ENCODE peak calls at places on chromosomes 13 and 19, in four cellular contexts. O is fibroblast of pulmonary artery, S is mammary epithelial cell, U is fibroblast of lung. M is an unnamed sample.
A peak's percentile ranks its signal among the peaks of the same experiment; 100 is the strongest.

GRCh38 chr19:49338691-49339363 is 3.6 kb downstream of the CD37 start:
- DNase-seq in O (peak; percentile 44), U (peak; percentile 19), S (peak; percentile 78), M (peak; percentile 19)

GRCh38 chr13:27960362-27961226 is 8.5 kb downstream of the CDX2 start:
- DNase-seq in S (peak; percentile 50), U (peak; percentile 13), O (peak; percentile 31), M (peak; percentile 8)

GRCh38 chr19:3055741-3056453 is 6.4 kb downstream of the TLE5 start:
- DNase-seq in S (peak; percentile 92), O (no peak), U (no peak), M (no peak)

GRCh38 chr13:40552895-40553294 is 113.5 kb downstream of the FOXO1 start:
- DNase-seq in S (no peak), O (no peak), U (no peak), M (no peak)

GRCh38 chr19:29285878-29286277 is 72.9 kb upstream of the UQCRFS1 start:
- DNase-seq in O (no peak), U (no peak), S (no peak), M (no peak)

GRCh38 chr19:5826531-5827341 is 12.8 kb downstream of the FUT6 start:
- DNase-seq in S (no peak), O (peak; percentile 25), U (peak; percentile 31), M (peak; percentile 44)

GRCh38 chr19:56538761-56539263 is at the start of gene ZFP28:
- DNase-seq in S (no peak), U (no peak), O (no peak), M (no peak)

GRCh38 chr19:46493236-46494114 is 2.2 kb downstream of the PNMA8B start:
- DNase-seq in O (no peak), U (no peak), S (no peak), M (no peak)

GRCh38 chr13:104641309-104641708 is 1575.1 kb upstream of the SLC10A2 start:
- DNase-seq in O (peak; percentile 9), U (peak; percentile 60), S (no peak), M (no peak)

GRCh38 chr19:16801599-16801998 is 27.6 kb upstream of the SIN3B start:
- DNase-seq in O (peak; percentile 48), S (peak; percentile 27), U (peak; percentile 70), M (peak; percentile 42)
- TF ChIP-seq CTCF in O (no peak), S (no peak), U (no peak), M (no peak)

GRCh38 chr13:20119960-20120359 is 40.9 kb downstream of the GJA3 start:
- DNase-seq in O (no peak), S (no peak), U (no peak), M (no peak)
- H3K4me3 ChIP-seq in O (no peak overlapping the region), S (no peak overlapping the region), U (no peak overlapping the region), M (peak overlapping the region; percentile 64)

GRCh38 chr19:23436318-23436717 is 41.0 kb upstream of the ZNF91 start:
- DNase-seq in S (no peak), U (no peak), O (no peak), M (no peak)
- TF ChIP-seq CTCF in S (peak; percentile 42), U (no peak), O (peak; percentile 16), M (peak; percentile 33)

DNA sequence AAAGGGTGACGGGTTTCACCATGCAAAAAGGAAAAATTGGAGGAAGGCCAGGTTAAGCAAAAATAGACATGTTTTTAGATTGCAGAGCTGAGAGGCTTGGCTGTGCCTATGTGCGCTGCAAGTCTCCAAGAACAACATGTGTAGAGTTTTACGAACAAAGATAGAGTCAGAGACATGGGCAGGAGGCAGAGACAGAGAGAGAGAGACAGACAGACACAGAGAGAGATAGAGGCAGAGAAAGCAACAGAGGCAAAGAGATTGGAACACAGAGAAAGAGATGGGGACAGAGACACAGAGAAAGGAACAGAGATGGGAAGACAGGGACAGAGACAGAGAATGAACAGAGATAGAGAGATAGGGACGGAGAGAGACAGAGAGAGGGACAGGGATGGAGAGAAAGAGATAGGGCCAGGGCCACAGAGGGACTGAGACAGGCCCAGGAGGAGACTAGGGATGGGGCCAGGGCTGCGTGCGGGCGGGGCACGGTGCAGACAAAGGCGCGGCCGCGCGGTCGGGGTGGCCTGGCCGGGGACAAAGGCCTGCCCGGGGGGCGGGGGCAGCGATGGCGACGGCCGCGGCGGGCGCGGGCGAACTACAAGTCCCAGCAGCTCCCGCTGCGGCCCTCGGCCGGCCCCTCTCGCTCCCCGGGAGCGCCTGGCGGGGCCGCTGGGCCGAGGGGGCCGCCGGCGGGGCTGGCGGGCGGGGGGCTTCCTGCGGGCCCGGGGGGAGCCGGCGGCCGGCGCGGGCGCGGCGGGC is at the start of gene ZNF358:
- DNase-seq in O (peak; percentile 63), S (no peak), U (peak; percentile 82), M (peak; percentile 58)
- H3K4me3 ChIP-seq in O (peak within 1 kb of the TSS; percentile 79), S (peak within 1 kb of the TSS; percentile 54), U (peak within 1 kb of the TSS; percentile 82), M (peak within 1 kb of the TSS; percentile 79)

DNA sequence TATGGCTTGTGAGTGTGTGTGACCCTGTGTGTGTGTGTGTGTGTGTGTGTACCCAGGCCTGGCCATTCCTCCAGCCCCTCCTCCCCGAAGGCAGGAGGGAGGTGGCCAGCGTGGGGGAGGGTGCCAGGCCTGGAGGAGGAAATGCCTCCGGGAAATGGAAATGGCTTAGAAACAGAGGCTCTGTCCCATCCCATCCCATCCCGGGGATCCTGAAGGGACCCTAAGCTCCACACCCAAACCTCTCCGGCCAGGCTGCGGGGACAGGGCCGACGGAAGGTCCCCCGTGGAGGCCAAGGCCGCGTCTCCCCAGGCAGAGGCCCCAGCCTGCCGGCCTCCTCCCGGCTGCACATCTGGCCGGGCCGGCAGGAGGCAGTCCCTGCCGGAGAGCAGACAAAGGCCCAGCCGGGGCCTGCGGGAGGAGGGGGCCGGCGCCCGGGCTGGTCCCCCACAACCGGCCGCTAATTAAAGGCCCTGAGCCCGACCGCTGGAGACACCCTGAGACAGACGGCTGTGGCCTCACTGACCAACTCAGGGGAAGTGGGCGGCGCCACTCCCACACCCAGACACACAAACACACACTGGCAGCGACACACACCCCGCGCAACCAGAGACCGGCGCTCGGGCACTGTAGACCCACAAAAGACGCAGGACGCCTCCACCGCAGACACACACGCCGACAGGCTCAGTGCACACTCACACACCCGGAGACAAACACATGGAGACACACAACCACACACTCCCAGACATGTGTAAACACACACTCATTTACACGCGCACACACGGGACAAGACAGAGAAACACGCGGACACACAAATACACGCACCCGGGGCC is 1.1 kb downstream of the ADAMTS10 start:
- DNase-seq in O (peak; percentile 71), U (peak; percentile 59), S (no peak), M (peak; percentile 59)
- TF ChIP-seq CTCF in O (peak; percentile 18), U (peak; percentile 14), S (no peak), M (peak; percentile 37)

GRCh38 chr19:16319466-16319865 is 5.2 kb upstream of the KLF2 start:
- DNase-seq in O (peak; percentile 53), S (no peak), U (peak; percentile 62), M (no peak)

GRCh38 chr19:16320987-16321386 is 3.6 kb upstream of the KLF2 start:
- DNase-seq in S (no peak), O (no peak), U (no peak), M (no peak)

GRCh38 chr19:16316506-16316882 is 8.1 kb upstream of the KLF2 start:
- DNase-seq in S (no peak), U (no peak), O (no peak), M (no peak)

DNA sequence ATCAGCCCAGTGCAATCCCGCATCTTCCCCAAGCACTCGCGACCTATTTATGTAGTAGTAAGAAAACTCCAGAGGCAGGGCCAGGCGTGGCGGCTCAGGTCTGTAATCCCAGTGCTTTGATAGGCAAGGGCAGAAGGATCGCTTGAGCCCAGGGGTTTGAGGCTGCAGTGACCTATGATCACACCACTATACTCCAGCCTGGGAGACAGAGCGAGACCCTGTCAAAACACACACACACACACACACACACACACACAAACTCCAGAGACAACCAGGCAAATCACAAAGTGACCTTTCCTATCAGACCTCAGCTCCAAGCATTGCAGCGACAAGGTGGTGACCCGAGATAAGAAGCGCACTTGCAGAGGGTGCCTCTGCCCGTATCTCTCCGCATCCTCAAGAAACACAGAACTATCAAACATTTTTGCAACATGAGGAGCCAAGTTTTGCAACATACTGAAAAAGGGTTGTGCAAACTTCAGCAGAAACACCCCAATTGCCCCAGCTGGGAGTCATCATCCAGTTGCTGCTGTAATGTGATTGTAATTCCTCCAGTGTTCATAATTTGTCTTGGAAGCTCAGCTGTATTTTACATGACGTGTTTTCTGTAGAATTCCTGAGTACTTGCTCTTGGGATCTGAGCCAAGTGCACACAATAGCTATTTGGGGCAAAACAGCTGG is 8.7 kb upstream of the KLF2 start:
- DNase-seq in U (peak; percentile 100), S (peak; percentile 74), O (peak; percentile 100), M (peak; percentile 99)
- H3K4me3 ChIP-seq in U (no peak overlapping the region), S (no peak overlapping the region), O (no peak overlapping the region), M (peak overlapping the region; percentile 9)

GRCh38 chr19:24048261-24048660 is 38.7 kb upstream of the ZNF254 start:
- DNase-seq in S (no peak), O (no peak), U (no peak), M (no peak)
- TF ChIP-seq CTCF in S (no peak), O (no peak), U (no peak), M (no peak)

GRCh38 chr19:1170938-1171754 is 2.9 kb downstream of the SBNO2 start:
- DNase-seq in O (no peak), U (peak; percentile 42), S (peak; percentile 39), M (peak; percentile 34)
- H3K4me3 ChIP-seq in O (peak overlapping the region; percentile 88), U (peak overlapping the region; percentile 86), S (peak overlapping the region; percentile 82), M (peak overlapping the region; percentile 89)